ENCODE peak calls at places on chromosomes 11 and 22, in six cellular contexts. Y is brain microvascular endothelial cell, P is MCF 10A, J is RWPE1, E is K562, X is fibroblast of mammary gland. O is an unnamed sample.

GRCh38 chr11:108199446-108200321 is 22.8 kb downstream of the NPAT start:
- DNase-seq in E (peak), J (peak), X (peak), Y (peak), P (peak), O (no peak)

GRCh38 chr11:72239296-72239848 is 4.6 kb downstream of the PHOX2A start:
- DNase-seq in P (peak), E (no peak), X (peak), J (peak), Y (no peak), O (no peak)

GRCh38 chr11:126594921-126595367 is 239.5 kb downstream of the ST3GAL4 start:
- DNase-seq in J (no peak), P (no peak), Y (no peak), X (no peak), E (no peak), O (no peak)

GRCh38 chr11:76075699-76076098 is 130.6 kb downstream of the WNT11 start:
- DNase-seq in J (no peak), E (no peak), P (no peak), Y (no peak), X (no peak), O (no peak)

GRCh38 chr11:60923800-60924109 is 505 bp upstream of the TMEM132A start:
- DNase-seq in E (no peak), X (no peak), J (no peak), P (no peak), Y (no peak), O (no peak)

GRCh38 chr11:117583063-117583801 is 213.8 kb downstream of the DSCAML1 start:
- DNase-seq in E (no peak), X (no peak), J (no peak), P (no peak), Y (no peak), O (no peak)

GRCh38 chr22:36773935-36774334 is 2.0 kb downstream of the IFT27 start:
- DNase-seq in E (no peak), P (peak), X (peak), Y (peak), J (no peak), O (no peak)

GRCh38 chr11:2776351-2777061 is 76.7 kb upstream of the KCNQ1OT1 start:
- DNase-seq in E (no peak), Y (no peak), X (no peak), J (no peak), P (no peak), O (peak)

GRCh38 chr11:16925495-16926065 is 88.6 kb downstream of the PLEKHA7 start:
- DNase-seq in X (no peak), E (no peak), Y (peak), J (peak), P (peak), O (peak)

GRCh38 chr11:72764503-72764902 is 12.3 kb upstream of the ARAP1 start:
- DNase-seq in E (no peak), Y (no peak), J (no peak), X (no peak), P (no peak), O (no peak)

GRCh38 chr11:130673698-130674097 is 225.3 kb downstream of the ADAMTS15 start:
- DNase-seq in X (no peak), J (no peak), P (peak), E (no peak), Y (no peak), O (no peak)

GRCh38 chr11:129282634-129283033 is 90.5 kb upstream of the ARHGAP32 start:
- DNase-seq in X (no peak), J (no peak), P (no peak), E (no peak), Y (no peak), O (no peak)

GRCh38 chr22:27534720-27535125 is 266.8 kb downstream of the MN1 start:
- DNase-seq in E (no peak), P (peak), X (peak), Y (peak), J (no peak), O (no peak)

GRCh38 chr11:2383823-2384722 is 7.0 kb downstream of the CD81 start:
- DNase-seq in E (peak), P (no peak), J (peak), Y (no peak), X (peak), O (no peak)

GRCh38 chr11:126112547-126112946 is 49.9 kb upstream of the CDON start:
- DNase-seq in J (no peak), X (peak), P (no peak), E (no peak), Y (peak), O (no peak)

GRCh38 chr11:65590240-65590738 is 5.3 kb downstream of the KCNK7 start:
- DNase-seq in J (no peak), Y (no peak), X (no peak), P (no peak), E (no peak), O (no peak)

GRCh38 chr22:23216331-23217170 is 36.2 kb downstream of the BCR start:
- DNase-seq in J (no peak), Y (no peak), E (peak), X (no peak), P (peak), O (no peak)

GRCh38 chr11:113838005-113838404 is 37.4 kb downstream of the USP28 start:
- DNase-seq in E (peak), X (no peak), P (no peak), Y (no peak), J (no peak), O (no peak)

GRCh38 chr11:113841691-113842090 is 33.7 kb downstream of the USP28 start:
- DNase-seq in P (no peak), Y (no peak), X (no peak), E (no peak), J (no peak), O (no peak)

GRCh38 chr11:113839842-113840241 is 35.5 kb downstream of the USP28 start:
- DNase-seq in J (no peak), X (no peak), Y (no peak), E (no peak), P (no peak), O (no peak)

GRCh38 chr11:113835306-113835705 is 40.1 kb downstream of the USP28 start:
- DNase-seq in P (no peak), X (no peak), J (no peak), Y (no peak), E (no peak), O (no peak)

GRCh38 chr11:113840932-113841664 is 34.3 kb downstream of the USP28 start:
- DNase-seq in Y (no peak), P (no peak), J (no peak), X (no peak), E (no peak), O (no peak)
- TF ChIP-seq CTCF in Y (no peak), P (no peak), J (no peak), X (no peak), E (no peak), O (no peak)

GRCh38 chr11:115504279-115505158 is at the start of gene CADM1:
- DNase-seq in P (no peak), J (peak), X (peak), E (peak), Y (peak), O (peak)
- TF ChIP-seq CTCF in P (no peak), J (peak), X (peak), E (peak), Y (peak), O (peak)

DNA sequence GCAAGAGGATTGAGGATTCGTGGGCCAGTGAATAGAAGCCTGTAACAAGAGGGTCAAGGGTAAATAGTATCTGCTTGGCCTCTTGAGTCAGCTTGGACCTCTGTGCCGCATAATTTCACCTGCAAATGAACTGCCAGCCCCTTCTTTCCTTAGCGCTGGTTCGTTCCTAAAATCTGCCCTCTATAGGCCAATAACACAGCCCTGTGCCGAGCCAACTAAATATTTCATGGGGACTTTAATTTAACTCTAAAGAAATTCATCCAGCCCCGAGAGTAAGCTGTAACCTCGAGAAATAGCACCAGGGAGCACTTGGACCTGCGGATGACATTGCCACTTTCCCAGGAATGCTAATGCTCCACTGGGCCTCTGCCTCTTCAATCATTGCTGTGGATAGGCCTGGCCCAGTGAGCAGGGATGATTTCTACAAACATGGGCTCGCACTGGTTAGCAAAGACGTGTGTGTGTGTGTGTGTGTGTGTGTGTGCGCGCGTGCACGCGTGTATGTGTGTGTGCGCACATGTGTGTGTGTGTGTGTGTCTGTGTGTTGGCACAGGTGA is 95.3 kb upstream of the TBCEL start:
- DNase-seq in P (no peak), Y (no peak), J (no peak), X (no peak), E (no peak), O (no peak)
- TF ChIP-seq CTCF in P (no peak), Y (peak), J (no peak), X (no peak), E (peak), O (peak)

GRCh38 chr11:1258401-1259075 is 35.7 kb downstream of the MUC5B start:
- DNase-seq in X (no peak), J (no peak), E (no peak), Y (no peak), P (no peak), O (no peak)

GRCh38 chr11:1259076-1259461 is 36.2 kb downstream of the MUC5B start:
- DNase-seq in J (no peak), P (no peak), Y (no peak), X (no peak), E (no peak), O (no peak)

GRCh38 chr11:1257366-1257765 is 34.5 kb downstream of the MUC5B start:
- DNase-seq in J (no peak), X (no peak), Y (no peak), E (no peak), P (no peak), O (no peak)

GRCh38 chr11:1256257-1257045 is 33.6 kb downstream of the MUC5B start:
- DNase-seq in E (peak), Y (no peak), X (no peak), J (no peak), P (no peak), O (no peak)

GRCh38 chr11:1257916-1258315 is 35.0 kb downstream of the MUC5B start:
- DNase-seq in J (no peak), Y (no peak), E (no peak), X (no peak), P (no peak), O (no peak)
- TF ChIP-seq CTCF in J (no peak), Y (no peak), E (no peak), X (no peak), P (no peak), O (no peak)

GRCh38 chr11:43573233-43573632 is 107.3 kb upstream of the HSD17B12 start:
- DNase-seq in Y (no peak), X (peak), E (peak), P (peak), J (no peak), O (no peak)

GRCh38 chr11:43575931-43576833 is 104.4 kb upstream of the HSD17B12 start:
- DNase-seq in E (no peak), X (peak), J (no peak), Y (no peak), P (no peak), O (no peak)

GRCh38 chr11:43573873-43574272 is 106.7 kb upstream of the HSD17B12 start:
- DNase-seq in J (no peak), P (no peak), E (no peak), Y (no peak), X (no peak), O (no peak)

GRCh38 chr11:43576834-43577521 is 103.6 kb upstream of the HSD17B12 start:
- DNase-seq in J (peak), P (peak), X (peak), Y (peak), E (peak), O (no peak)

DNA sequence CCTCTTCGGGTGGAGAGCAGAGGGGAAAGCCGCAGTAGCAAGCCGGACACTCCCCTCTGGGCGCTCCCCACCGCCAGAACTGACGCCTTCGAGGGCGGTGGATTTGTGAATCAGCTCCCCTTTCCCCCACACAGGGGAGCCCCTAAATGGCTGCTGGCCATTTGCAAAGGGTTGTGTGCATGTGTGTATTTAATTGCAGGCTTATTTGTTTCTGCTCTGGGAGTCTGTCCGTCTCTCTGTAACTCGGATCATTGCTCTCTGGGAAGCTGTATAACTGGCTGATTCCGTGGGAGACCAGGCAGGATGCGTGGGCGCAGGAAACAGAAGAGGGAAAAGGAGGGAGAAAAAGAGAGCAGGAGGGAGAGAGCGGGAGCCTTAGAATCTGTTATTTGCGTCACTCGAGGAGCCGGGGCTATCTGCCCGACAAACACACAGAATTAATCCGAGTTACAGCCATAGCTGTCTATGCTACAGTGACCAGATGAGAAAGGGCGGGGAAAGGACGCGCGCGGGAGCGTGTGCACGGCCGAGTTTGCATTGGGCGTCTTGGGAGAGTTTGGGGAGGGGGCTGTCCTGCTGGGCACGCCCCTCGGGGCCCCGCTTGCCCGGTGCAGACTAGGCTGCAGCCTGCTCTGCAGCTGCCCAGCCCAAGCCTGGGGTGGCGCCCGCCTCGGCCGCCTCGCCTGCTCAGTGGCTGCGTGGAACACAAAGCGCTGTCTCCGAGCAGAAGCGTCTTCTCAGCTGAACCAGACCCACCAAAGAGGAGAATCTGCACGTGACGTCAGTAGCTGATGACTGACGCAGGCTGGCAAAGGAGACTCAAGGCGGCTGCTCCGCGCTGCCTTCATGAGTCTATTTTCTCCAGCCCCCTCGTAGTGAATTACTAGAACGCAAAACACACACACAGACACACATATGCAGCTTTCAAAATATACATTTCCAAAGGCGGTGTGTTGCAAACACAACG is 105.3 kb upstream of the HSD17B12 start:
- DNase-seq in J (no peak), E (no peak), P (no peak), Y (peak), X (peak), O (no peak)
- TF ChIP-seq CTCF in J (no peak), E (no peak), P (no peak), Y (no peak), X (no peak), O (no peak)

DNA sequence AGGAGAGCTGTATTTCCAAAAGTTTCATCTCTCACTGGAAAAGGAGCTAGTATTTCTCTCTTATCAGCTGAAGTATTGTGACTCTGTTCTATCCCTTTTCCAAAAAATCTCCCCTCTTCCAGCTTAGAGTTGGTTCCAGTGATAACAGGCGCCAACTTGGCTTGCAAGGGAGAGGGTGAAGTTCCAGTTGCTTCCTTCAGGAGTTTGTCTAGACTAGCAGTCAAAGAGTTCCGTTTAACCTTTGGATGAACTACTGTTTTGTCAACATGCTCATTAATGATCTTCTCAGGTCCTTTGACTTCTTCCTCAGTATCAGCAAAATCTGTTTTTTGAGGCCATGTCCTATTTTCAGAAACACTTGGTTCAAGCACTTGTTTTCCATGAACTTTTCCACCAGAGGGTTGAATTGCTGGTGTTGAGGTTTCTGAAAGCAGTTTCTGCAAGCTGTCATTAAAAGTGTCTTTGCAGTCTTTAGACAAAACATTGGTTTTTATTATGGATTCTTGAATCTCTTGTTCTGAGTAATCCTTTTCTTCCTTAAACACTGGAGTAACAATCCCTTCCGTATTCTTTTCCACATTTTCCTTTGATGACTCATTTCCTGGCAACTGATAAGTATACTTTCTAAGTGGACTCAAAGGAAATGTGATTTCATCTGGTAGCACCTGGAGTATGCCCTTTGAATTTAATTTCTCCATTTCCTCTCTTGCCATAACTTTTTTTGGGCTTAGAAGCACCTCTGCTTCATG is 39.7 kb upstream of the CCDC89 start:
- DNase-seq in X (peak), J (peak), Y (peak), P (peak), E (no peak), O (no peak)
- TF ChIP-seq CTCF in X (peak), J (no peak), Y (no peak), P (no peak), E (no peak), O (no peak)

DNA sequence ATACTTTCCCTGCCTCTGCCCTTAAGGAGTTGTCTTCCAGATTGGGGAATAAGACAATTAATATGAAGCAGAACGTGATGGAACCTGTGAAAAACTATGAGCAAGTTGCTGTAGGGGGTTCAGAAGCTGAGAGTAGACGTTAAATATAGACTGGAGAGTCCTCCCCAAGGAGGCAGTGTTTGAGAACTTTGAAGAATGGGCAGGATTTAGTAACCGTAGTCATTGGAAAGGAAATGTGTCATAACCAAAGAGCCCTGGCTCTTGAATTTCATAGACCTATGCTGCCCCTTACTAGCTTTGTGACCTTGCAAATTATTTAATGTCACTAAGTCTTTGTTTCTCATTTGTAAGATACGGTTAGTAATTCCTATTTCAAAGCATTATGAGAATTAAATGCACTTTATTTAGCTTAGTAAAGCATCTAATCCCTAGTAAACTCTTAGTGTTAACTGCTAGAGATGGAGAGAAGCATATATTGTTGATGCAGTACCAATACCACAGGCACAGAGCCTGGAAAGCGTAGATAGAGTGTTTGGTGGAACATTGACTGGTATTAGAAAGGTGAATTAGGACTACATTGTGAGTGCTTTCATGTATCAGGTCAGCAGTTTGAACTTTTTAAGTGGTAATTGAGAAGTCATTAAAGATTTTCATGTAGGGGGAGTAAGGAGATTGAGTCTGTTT is 54.1 kb downstream of the MCAM start:
- DNase-seq in E (peak), J (no peak), X (peak), Y (peak), P (peak), O (no peak)
- TF ChIP-seq CTCF in E (no peak), J (no peak), X (peak), Y (peak), P (no peak), O (no peak)

O was measured in progenitor cell of endocrine pancreas.